ENCODE peak calls at places on chromosomes 6 and 20, in five cellular contexts. C, Z, U, I and H are unnamed samples.

GRCh38 chr6:84763397-84764331 is 734 bp downstream of the TBX18 start:
- DNase-seq in U (peak; percentile 25), C (no peak), I (peak; percentile 40), Z (peak; percentile 69), H (peak; percentile 61)

GRCh38 chr20:21702553-21703467 is 2.7 kb upstream of the PAX1 start:
- DNase-seq in C (peak; percentile 43), Z (peak; percentile 52), I (no peak), U (peak; percentile 25), H (no peak)

GRCh38 chr20:8301655-8302054 is 169.6 kb downstream of the PLCB1 start:
- DNase-seq in Z (no peak), I (no peak), U (no peak), C (no peak), H (no peak)

GRCh38 chr6:37741757-37742400 is 44.2 kb upstream of the MDGA1 start:
- DNase-seq in Z (peak; percentile 32), I (no peak), C (peak; percentile 70), U (peak; percentile 12), H (no peak)

GRCh38 chr6:87100216-87100615 is 5.3 kb upstream of the CGA start:
- DNase-seq in C (no peak), I (no peak), Z (no peak), U (no peak), H (no peak)

GRCh38 chr6:149236584-149236983 is 80.9 kb upstream of the TAB2 start:
- DNase-seq in U (no peak), C (no peak), Z (no peak), I (no peak), H (no peak)

GRCh38 chr20:4957939-4958362 is 43.4 kb downstream of the SLC23A2 start:
- DNase-seq in C (no peak), I (no peak), U (no peak), Z (no peak), H (no peak)

GRCh38 chr6:129732542-129732941 is 22.6 kb upstream of the ARHGAP18 start:
- DNase-seq in C (no peak), I (no peak), U (no peak), Z (no peak), H (no peak)

GRCh38 chr20:53050338-53050737 is 78.2 kb downstream of the TSHZ2 start:
- DNase-seq in I (no peak), C (no peak), Z (no peak), U (no peak), H (no peak)

GRCh38 chr6:24357336-24358218 is at the start of gene DCDC2:
- DNase-seq in U (no peak), I (no peak), C (peak; percentile 92), Z (no peak), H (no peak)

GRCh38 chr20:24662756-24663399 is 193.4 kb downstream of the SYNDIG1 start:
- DNase-seq in U (no peak), C (no peak), Z (no peak), I (no peak), H (no peak)

GRCh38 chr6:169932491-169932890 is 181.1 kb downstream of the ERMARD start:
- DNase-seq in C (no peak), Z (no peak), I (no peak), U (no peak), H (no peak)

GRCh38 chr6:117585647-117586046 is 16.7 kb downstream of the GOPC start:
- DNase-seq in U (no peak), I (no peak), C (no peak), Z (no peak), H (no peak)

GRCh38 chr6:79048611-79049010 is 29.4 kb downstream of the PHIP start:
- DNase-seq in C (no peak), Z (no peak), U (no peak), I (no peak), H (peak; percentile 34)

GRCh38 chr6:156832166-156832743 is 55.1 kb downstream of the ARID1B start:
- DNase-seq in C (no peak), U (peak; percentile 71), Z (peak; percentile 52), I (no peak), H (peak; percentile 16)

DNA sequence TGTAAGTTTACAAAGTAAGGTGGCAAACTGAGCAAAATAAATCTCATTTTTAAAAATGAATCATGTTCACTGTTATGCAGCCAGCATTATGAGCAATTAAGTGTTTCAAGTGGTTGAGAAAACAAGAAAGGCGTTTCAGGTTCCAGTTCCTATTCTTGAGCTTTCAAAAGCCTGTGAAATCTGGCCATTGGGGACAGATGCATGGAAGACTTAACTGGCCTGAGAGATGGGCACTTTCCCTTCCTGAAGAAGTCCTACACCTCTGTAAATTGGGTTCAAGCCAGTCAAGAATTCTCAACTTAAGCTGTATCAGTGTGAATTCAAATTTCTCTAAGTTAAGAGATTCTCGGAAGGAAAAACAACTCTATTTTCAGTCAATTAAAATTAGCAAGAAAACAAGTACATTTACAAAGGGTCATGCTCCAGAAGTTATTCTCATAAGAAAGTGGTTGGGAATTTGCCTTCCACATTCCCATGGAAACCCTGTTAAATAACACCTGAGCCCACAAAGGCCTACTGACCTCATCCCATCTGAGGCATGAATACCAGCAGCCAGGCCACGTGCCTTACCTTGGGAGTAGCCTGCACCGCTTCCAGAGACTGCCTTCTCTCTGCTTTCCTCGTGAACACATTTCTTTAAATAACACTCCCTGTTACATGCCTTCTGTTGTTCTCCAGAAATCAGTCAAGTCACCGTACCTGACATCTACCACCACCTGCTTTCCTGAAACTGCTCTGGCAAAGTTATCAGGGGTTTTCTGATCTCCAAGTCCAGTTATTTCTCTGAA is 19.4 kb downstream of the MAP3K5 start:
- DNase-seq in I (no peak), Z (peak; percentile 59), U (peak; percentile 38), C (peak; percentile 78), H (no peak)
- H3K4me1 ChIP-seq in I (peaks cover 54% of the 10 kb centered on the region), Z (peaks cover 14% of the 10 kb centered on the region), U (no peaks in the 10 kb centered on the region), C (peaks cover 27% of the 10 kb centered on the region), H (peaks cover 24% of the 10 kb centered on the region)

GRCh38 chr20:59147197-59147596 is 16.4 kb upstream of the ZNF831 start:
- DNase-seq in I (no peak), C (no peak), U (peak; percentile 63), Z (peak; percentile 51), H (no peak)
- H3K4me1 ChIP-seq in I (peaks cover 16% of the 10 kb centered on the region), C (no peaks in the 10 kb centered on the region), U (peaks cover 4% of the 10 kb centered on the region), Z (peaks cover 6% of the 10 kb centered on the region), H (no peaks in the 10 kb centered on the region)

GRCh38 chr20:841568-842546 is 8.3 kb downstream of the FAM110A start:
- DNase-seq in U (no peak), C (peak; percentile 53), Z (no peak), I (no peak), H (no peak)
- H3K4me1 ChIP-seq in U (peaks cover 4% of the 10 kb centered on the region), C (no peaks in the 10 kb centered on the region), Z (no peaks in the 10 kb centered on the region), I (no peaks in the 10 kb centered on the region), H (peaks cover 26% of the 10 kb centered on the region)

GRCh38 chr6:108948252-108948651 is 100.0 kb downstream of the ARMC2 start:
- DNase-seq in C (no peak), Z (peak; percentile 65), I (no peak), U (no peak), H (no peak)
- H3K4me1 ChIP-seq in C (peaks cover 24% of the 10 kb centered on the region), Z (peaks cover 44% of the 10 kb centered on the region), I (peaks cover 20% of the 10 kb centered on the region), U (peaks cover 31% of the 10 kb centered on the region), H (no peaks in the 10 kb centered on the region)

GRCh38 chr6:12047304-12047703 is 35.2 kb downstream of the HIVEP1 start:
- DNase-seq in I (no peak), U (no peak), Z (no peak), C (no peak), H (no peak)
- H3K4me1 ChIP-seq in I (peaks cover 7% of the 10 kb centered on the region), U (no peaks in the 10 kb centered on the region), Z (no peaks in the 10 kb centered on the region), C (no peaks in the 10 kb centered on the region), H (no peaks in the 10 kb centered on the region)

DNA sequence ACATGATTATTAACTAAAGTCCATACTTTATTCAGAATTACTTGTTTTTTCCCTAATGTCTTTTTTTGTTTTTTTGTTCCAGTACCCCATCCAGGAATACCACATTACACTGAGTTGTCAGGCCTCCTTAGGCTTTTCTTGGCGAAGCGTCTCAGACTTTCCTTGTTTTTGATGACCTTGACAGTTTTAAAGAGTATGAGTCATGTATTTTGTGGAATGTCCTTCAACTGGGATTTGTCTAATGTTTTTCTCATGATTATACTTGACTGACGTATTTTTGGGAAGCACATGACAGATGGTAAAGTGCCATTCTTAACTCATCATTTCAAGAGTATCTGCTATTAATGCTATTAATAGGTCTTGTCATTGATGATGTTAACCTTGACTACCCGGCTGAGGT is 23.6 kb downstream of the ENPP1 start:
- DNase-seq in Z (no peak), I (no peak), C (no peak), U (no peak), H (no peak)
- H3K4me1 ChIP-seq in Z (no peaks in the 10 kb centered on the region), I (peaks cover 11% of the 10 kb centered on the region), C (peaks cover 3% of the 10 kb centered on the region), U (no peaks in the 10 kb centered on the region), H (no peaks in the 10 kb centered on the region)

DNA sequence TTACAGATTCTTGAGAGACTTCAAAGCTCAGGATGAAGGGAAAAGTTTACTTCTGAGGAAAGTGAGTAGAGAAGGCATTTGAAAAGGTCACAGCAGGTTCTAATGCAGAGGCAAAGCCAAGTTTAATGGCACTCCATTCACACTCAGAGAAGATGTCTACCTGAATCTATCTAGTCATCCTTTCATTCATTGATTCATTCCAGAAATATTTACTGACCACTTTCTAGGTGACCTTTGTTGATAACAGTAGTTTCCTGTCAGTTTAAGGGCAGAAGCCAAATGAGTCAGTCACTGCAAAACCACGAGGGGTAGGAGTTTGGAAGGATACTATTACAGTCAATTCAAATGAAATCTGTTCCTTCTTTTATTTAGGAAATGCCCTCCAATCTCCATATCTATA is 30.8 kb downstream of the FBXO5 start:
- DNase-seq in I (no peak), C (no peak), Z (no peak), U (no peak), H (no peak)
- H3K4me1 ChIP-seq in I (no peaks in the 10 kb centered on the region), C (no peaks in the 10 kb centered on the region), Z (no peaks in the 10 kb centered on the region), U (no peaks in the 10 kb centered on the region), H (peaks cover 13% of the 10 kb centered on the region)

DNA sequence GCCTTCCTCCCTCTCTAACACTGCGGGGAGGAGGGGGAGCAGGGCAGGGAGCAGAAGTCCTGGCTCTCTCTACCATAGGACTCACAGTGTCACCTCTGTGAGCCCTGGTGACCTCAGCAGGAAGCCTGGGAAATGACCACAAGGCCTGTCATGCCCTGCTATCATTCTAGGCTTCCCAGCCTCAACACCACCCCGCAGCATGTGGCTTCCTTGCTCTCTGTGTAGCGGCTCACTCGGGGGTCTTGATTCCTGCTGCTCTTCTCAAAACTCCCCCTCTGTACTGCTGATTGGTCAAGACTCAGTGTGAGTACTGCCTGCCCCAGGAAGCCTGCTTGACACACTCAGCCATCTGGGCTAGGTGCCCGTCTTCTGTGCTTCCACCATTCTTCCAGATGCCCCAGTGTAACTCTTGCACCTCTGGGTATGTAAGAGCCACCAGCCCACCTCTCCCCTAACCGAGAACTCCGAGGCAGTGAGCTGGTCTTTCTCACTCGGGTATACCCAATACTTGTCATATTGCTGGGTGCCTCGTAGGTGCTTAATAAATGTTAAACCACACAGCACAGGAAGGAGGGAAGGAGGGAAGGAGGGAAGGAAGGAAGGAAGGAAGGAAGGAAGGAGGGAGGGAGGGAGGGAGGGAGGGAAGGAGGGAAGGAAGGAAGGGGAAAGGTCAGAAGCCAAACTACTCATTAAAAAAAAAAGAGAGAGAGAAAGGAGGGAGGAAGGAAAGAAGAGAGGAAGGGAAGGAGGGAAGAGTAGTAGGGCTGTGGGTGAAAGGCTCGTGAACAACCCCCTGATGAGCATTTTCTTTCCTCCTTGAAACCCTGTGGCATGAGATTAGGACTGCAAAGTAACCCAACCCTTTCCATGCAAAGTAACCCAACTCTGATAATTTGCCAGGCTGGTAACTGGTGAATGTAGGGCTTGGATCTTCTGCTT is 5.0 kb downstream of the MDFI start:
- DNase-seq in U (no peak), C (no peak), I (no peak), Z (no peak), H (no peak)
- H3K4me1 ChIP-seq in U (no peaks in the 10 kb centered on the region), C (peaks cover 5% of the 10 kb centered on the region), I (peaks cover 5% of the 10 kb centered on the region), Z (peaks cover 5% of the 10 kb centered on the region), H (peaks cover 11% of the 10 kb centered on the region)